ENCODE peak calls at places on chromosomes 5 and 9, in nine cellular contexts. One of them, this sample, is unnamed.

GRCh38 chr9:121455527-121456239 is 44.0 kb downstream of the GGTA1 start:
- DNase-seq in HL-60: no peak
- DNase-seq in neural crest cell: no peak
- DNase-seq in cardiac muscle cell: no peak
- DNase-seq in astrocyte of the spinal cord: no peak
- DNase-seq in HFFc6: no peak
- DNase-seq in fibroblast of mammary gland: peak; percentile 23
- DNase-seq in upper lobe of right lung: no peak
- DNase-seq in CD4-positive, alpha-beta T cell: no peak
- DNase-seq in this sample: no peak

GRCh38 chr5:79853676-79854418 is 137.2 kb downstream of the MTX3 start:
- DNase-seq in HL-60: no peak
- DNase-seq in neural crest cell: no peak
- DNase-seq in cardiac muscle cell: no peak
- DNase-seq in astrocyte of the spinal cord: no peak
- DNase-seq in HFFc6: peak; percentile 13
- DNase-seq in fibroblast of mammary gland: peak; percentile 70
- DNase-seq in upper lobe of right lung: no peak
- DNase-seq in CD4-positive, alpha-beta T cell: no peak
- DNase-seq in this sample: no peak

GRCh38 chr9:101566904-101567724 is 27.7 kb downstream of the PPP3R2 start:
- DNase-seq in HL-60: peak; percentile 16
- DNase-seq in neural crest cell: no peak
- DNase-seq in cardiac muscle cell: no peak
- DNase-seq in astrocyte of the spinal cord: peak; percentile 47
- DNase-seq in HFFc6: peak; percentile 71
- DNase-seq in fibroblast of mammary gland: peak; percentile 62
- DNase-seq in upper lobe of right lung: no peak
- DNase-seq in CD4-positive, alpha-beta T cell: peak; percentile 27
- DNase-seq in this sample: no peak

GRCh38 chr9:31799953-31800609 is 584.4 kb upstream of the ACO1 start:
- DNase-seq in HL-60: no peak
- DNase-seq in neural crest cell: no peak
- DNase-seq in cardiac muscle cell: peak; percentile 60
- DNase-seq in astrocyte of the spinal cord: peak; percentile 52
- DNase-seq in HFFc6: no peak
- DNase-seq in fibroblast of mammary gland: peak; percentile 2
- DNase-seq in upper lobe of right lung: no peak
- DNase-seq in CD4-positive, alpha-beta T cell: no peak
- DNase-seq in this sample: no peak

GRCh38 chr9:108468364-108468763 is 387.4 kb downstream of the ACTL7B start:
- DNase-seq in HL-60: peak; percentile 41
- DNase-seq in neural crest cell: peak; percentile 41
- DNase-seq in cardiac muscle cell: peak; percentile 4
- DNase-seq in astrocyte of the spinal cord: no peak
- DNase-seq in HFFc6: peak; percentile 56
- DNase-seq in fibroblast of mammary gland: peak; percentile 59
- DNase-seq in upper lobe of right lung: no peak
- DNase-seq in CD4-positive, alpha-beta T cell: no peak
- DNase-seq in this sample: no peak

GRCh38 chr9:70080481-70081119 is 37.0 kb downstream of the MAMDC2 start:
- DNase-seq in HL-60: peak; percentile 26
- DNase-seq in neural crest cell: no peak
- DNase-seq in cardiac muscle cell: no peak
- DNase-seq in astrocyte of the spinal cord: peak; percentile 83
- DNase-seq in HFFc6: peak; percentile 72
- DNase-seq in fibroblast of mammary gland: peak; percentile 95
- DNase-seq in upper lobe of right lung: no peak
- DNase-seq in CD4-positive, alpha-beta T cell: no peak
- DNase-seq in this sample: no peak

GRCh38 chr5:159017787-159018186 is 81.9 kb downstream of the EBF1 start:
- DNase-seq in HL-60: peak; percentile 62
- DNase-seq in neural crest cell: no peak
- DNase-seq in cardiac muscle cell: no peak
- DNase-seq in astrocyte of the spinal cord: peak; percentile 89
- DNase-seq in HFFc6: no peak
- DNase-seq in fibroblast of mammary gland: peak; percentile 88
- DNase-seq in upper lobe of right lung: no peak
- DNase-seq in CD4-positive, alpha-beta T cell: no peak
- DNase-seq in this sample: no peak

GRCh38 chr5:23268136-23268535 is 239.3 kb upstream of the PRDM9 start:
- DNase-seq in HL-60: no peak
- DNase-seq in neural crest cell: no peak
- DNase-seq in cardiac muscle cell: no peak
- DNase-seq in astrocyte of the spinal cord: no peak
- DNase-seq in HFFc6: no peak
- DNase-seq in fibroblast of mammary gland: peak; percentile 38
- DNase-seq in upper lobe of right lung: no peak
- DNase-seq in CD4-positive, alpha-beta T cell: no peak
- DNase-seq in this sample: no peak

GRCh38 chr5:93574041-93574938 is 6.7 kb downstream of the NR2F1-AS1 start:
- DNase-seq in HL-60: no peak
- DNase-seq in neural crest cell: no peak
- DNase-seq in cardiac muscle cell: no peak
- DNase-seq in astrocyte of the spinal cord: peak; percentile 56
- DNase-seq in HFFc6: no peak
- DNase-seq in fibroblast of mammary gland: no peak
- DNase-seq in upper lobe of right lung: no peak
- DNase-seq in CD4-positive, alpha-beta T cell: no peak
- DNase-seq in this sample: peak; percentile 25

GRCh38 chr5:20575515-20575914 is 587.5 kb upstream of the CDH18 start:
- DNase-seq in HL-60: no peak
- DNase-seq in neural crest cell: no peak
- DNase-seq in cardiac muscle cell: peak; percentile 44
- DNase-seq in astrocyte of the spinal cord: no peak
- DNase-seq in HFFc6: no peak
- DNase-seq in fibroblast of mammary gland: no peak
- DNase-seq in upper lobe of right lung: no peak
- DNase-seq in CD4-positive, alpha-beta T cell: no peak
- DNase-seq in this sample: no peak

GRCh38 chr5:96370981-96371380 is 62.1 kb downstream of the PCSK1 start:
- DNase-seq in HL-60: no peak
- DNase-seq in neural crest cell: no peak
- DNase-seq in cardiac muscle cell: no peak
- DNase-seq in astrocyte of the spinal cord: no peak
- DNase-seq in HFFc6: no peak
- DNase-seq in fibroblast of mammary gland: no peak
- DNase-seq in upper lobe of right lung: no peak
- DNase-seq in CD4-positive, alpha-beta T cell: no peak
- DNase-seq in this sample: no peak

GRCh38 chr9:38044706-38045105 is 24.3 kb downstream of the SHB start:
- DNase-seq in HL-60: no peak
- DNase-seq in neural crest cell: no peak
- DNase-seq in cardiac muscle cell: no peak
- DNase-seq in astrocyte of the spinal cord: no peak
- DNase-seq in HFFc6: no peak
- DNase-seq in fibroblast of mammary gland: no peak
- DNase-seq in upper lobe of right lung: no peak
- DNase-seq in CD4-positive, alpha-beta T cell: no peak
- DNase-seq in this sample: peak; percentile 47

GRCh38 chr5:142743677-142744441 is 26.3 kb upstream of the ARHGAP26 start:
- DNase-seq in HL-60: no peak
- DNase-seq in neural crest cell: no peak
- DNase-seq in cardiac muscle cell: no peak
- DNase-seq in astrocyte of the spinal cord: peak; percentile 22
- DNase-seq in HFFc6: no peak
- DNase-seq in fibroblast of mammary gland: peak; percentile 62
- DNase-seq in upper lobe of right lung: no peak
- DNase-seq in CD4-positive, alpha-beta T cell: no peak
- DNase-seq in this sample: no peak

GRCh38 chr9:121963542-121963995 is 129.5 kb downstream of the TTLL11 start:
- DNase-seq in HL-60: no peak
- DNase-seq in neural crest cell: no peak
- DNase-seq in cardiac muscle cell: no peak
- DNase-seq in astrocyte of the spinal cord: peak; percentile 80
- DNase-seq in HFFc6: peak; percentile 74
- DNase-seq in fibroblast of mammary gland: peak; percentile 79
- DNase-seq in upper lobe of right lung: no peak
- DNase-seq in CD4-positive, alpha-beta T cell: no peak
- DNase-seq in this sample: no peak

GRCh38 chr5:177317959-177318377 is 6.3 kb upstream of the MXD3 start:
- DNase-seq in HL-60: peak; percentile 80
- DNase-seq in neural crest cell: peak; percentile 65
- DNase-seq in cardiac muscle cell: peak; percentile 83
- DNase-seq in astrocyte of the spinal cord: peak; percentile 80
- DNase-seq in HFFc6: peak; percentile 70
- DNase-seq in fibroblast of mammary gland: peak; percentile 80
- DNase-seq in upper lobe of right lung: peak; percentile 75
- DNase-seq in CD4-positive, alpha-beta T cell: peak; percentile 73
- DNase-seq in this sample: no peak

GRCh38 chr5:151264113-151264512 is 11.1 kb downstream of the GM2A start:
- DNase-seq in HL-60: no peak
- DNase-seq in neural crest cell: no peak
- DNase-seq in cardiac muscle cell: no peak
- DNase-seq in astrocyte of the spinal cord: peak; percentile 27
- DNase-seq in HFFc6: peak; percentile 57
- DNase-seq in fibroblast of mammary gland: peak; percentile 75
- DNase-seq in upper lobe of right lung: no peak
- DNase-seq in CD4-positive, alpha-beta T cell: no peak
- DNase-seq in this sample: no peak
- TF ChIP-seq CTCF in HL-60: no peak
- TF ChIP-seq CTCF in neural crest cell: no peak
- TF ChIP-seq CTCF in cardiac muscle cell: no peak
- TF ChIP-seq CTCF in astrocyte of the spinal cord: no peak
- TF ChIP-seq CTCF in HFFc6: no peak
- TF ChIP-seq CTCF in fibroblast of mammary gland: no peak
- TF ChIP-seq CTCF in upper lobe of right lung: no peak
- TF ChIP-seq CTCF in CD4-positive, alpha-beta T cell: no peak
- TF ChIP-seq CTCF in this sample: no peak

GRCh38 chr5:136638084-136638483 is 272.7 kb upstream of the TRPC7 start:
- DNase-seq in HL-60: no peak
- DNase-seq in neural crest cell: no peak
- DNase-seq in cardiac muscle cell: no peak
- DNase-seq in astrocyte of the spinal cord: no peak
- DNase-seq in HFFc6: peak; percentile 36
- DNase-seq in fibroblast of mammary gland: no peak
- DNase-seq in upper lobe of right lung: no peak
- DNase-seq in CD4-positive, alpha-beta T cell: no peak
- DNase-seq in this sample: no peak
- TF ChIP-seq CTCF in HL-60: no peak
- TF ChIP-seq CTCF in neural crest cell: no peak
- TF ChIP-seq CTCF in cardiac muscle cell: no peak
- TF ChIP-seq CTCF in astrocyte of the spinal cord: peak; percentile 12
- TF ChIP-seq CTCF in HFFc6: peak; percentile 66
- TF ChIP-seq CTCF in fibroblast of mammary gland: peak; percentile 1
- TF ChIP-seq CTCF in upper lobe of right lung: no peak
- TF ChIP-seq CTCF in CD4-positive, alpha-beta T cell: no peak
- TF ChIP-seq CTCF in this sample: peak; percentile 32

GRCh38 chr9:134291452-134291881 is 34.8 kb upstream of the RXRA start:
- DNase-seq in HL-60: no peak
- DNase-seq in neural crest cell: no peak
- DNase-seq in cardiac muscle cell: no peak
- DNase-seq in astrocyte of the spinal cord: no peak
- DNase-seq in HFFc6: no peak
- DNase-seq in fibroblast of mammary gland: no peak
- DNase-seq in upper lobe of right lung: no peak
- DNase-seq in CD4-positive, alpha-beta T cell: no peak
- DNase-seq in this sample: no peak

GRCh38 chr9:134291961-134292871 is 34.0 kb upstream of the RXRA start:
- DNase-seq in HL-60: no peak
- DNase-seq in neural crest cell: no peak
- DNase-seq in cardiac muscle cell: no peak
- DNase-seq in astrocyte of the spinal cord: no peak
- DNase-seq in HFFc6: no peak
- DNase-seq in fibroblast of mammary gland: no peak
- DNase-seq in upper lobe of right lung: no peak
- DNase-seq in CD4-positive, alpha-beta T cell: no peak
- DNase-seq in this sample: peak; percentile 92

GRCh38 chr9:134293576-134294227 is 32.6 kb upstream of the RXRA start:
- DNase-seq in HL-60: no peak
- DNase-seq in neural crest cell: no peak
- DNase-seq in cardiac muscle cell: no peak
- DNase-seq in astrocyte of the spinal cord: no peak
- DNase-seq in HFFc6: no peak
- DNase-seq in fibroblast of mammary gland: peak; percentile 8
- DNase-seq in upper lobe of right lung: no peak
- DNase-seq in CD4-positive, alpha-beta T cell: no peak
- DNase-seq in this sample: peak; percentile 51

GRCh38 chr9:134294228-134295071 is 31.8 kb upstream of the RXRA start:
- DNase-seq in HL-60: no peak
- DNase-seq in neural crest cell: no peak
- DNase-seq in cardiac muscle cell: no peak
- DNase-seq in astrocyte of the spinal cord: no peak
- DNase-seq in HFFc6: no peak
- DNase-seq in fibroblast of mammary gland: peak; percentile 4
- DNase-seq in upper lobe of right lung: no peak
- DNase-seq in CD4-positive, alpha-beta T cell: no peak
- DNase-seq in this sample: peak; percentile 77

GRCh38 chr9:134293031-134293521 is 33.2 kb upstream of the RXRA start:
- DNase-seq in HL-60: no peak
- DNase-seq in neural crest cell: no peak
- DNase-seq in cardiac muscle cell: no peak
- DNase-seq in astrocyte of the spinal cord: no peak
- DNase-seq in HFFc6: no peak
- DNase-seq in fibroblast of mammary gland: no peak
- DNase-seq in upper lobe of right lung: no peak
- DNase-seq in CD4-positive, alpha-beta T cell: no peak
- DNase-seq in this sample: peak; percentile 76
- TF ChIP-seq CTCF in HL-60: no peak
- TF ChIP-seq CTCF in neural crest cell: no peak
- TF ChIP-seq CTCF in cardiac muscle cell: no peak
- TF ChIP-seq CTCF in astrocyte of the spinal cord: no peak
- TF ChIP-seq CTCF in HFFc6: no peak
- TF ChIP-seq CTCF in fibroblast of mammary gland: no peak
- TF ChIP-seq CTCF in upper lobe of right lung: no peak
- TF ChIP-seq CTCF in CD4-positive, alpha-beta T cell: no peak
- TF ChIP-seq CTCF in this sample: no peak

GRCh38 chr5:981466-981865 is 27.1 kb upstream of the NKD2 start:
- DNase-seq in HL-60: no peak
- DNase-seq in neural crest cell: no peak
- DNase-seq in cardiac muscle cell: no peak
- DNase-seq in astrocyte of the spinal cord: no peak
- DNase-seq in HFFc6: no peak
- DNase-seq in fibroblast of mammary gland: no peak
- DNase-seq in upper lobe of right lung: no peak
- DNase-seq in CD4-positive, alpha-beta T cell: no peak
- DNase-seq in this sample: no peak

GRCh38 chr5:983238-983524 is 25.4 kb upstream of the NKD2 start:
- DNase-seq in HL-60: no peak
- DNase-seq in neural crest cell: no peak
- DNase-seq in cardiac muscle cell: no peak
- DNase-seq in astrocyte of the spinal cord: no peak
- DNase-seq in HFFc6: no peak
- DNase-seq in fibroblast of mammary gland: no peak
- DNase-seq in upper lobe of right lung: no peak
- DNase-seq in CD4-positive, alpha-beta T cell: no peak
- DNase-seq in this sample: peak; percentile 85

GRCh38 chr5:980941-981340 is 27.7 kb upstream of the NKD2 start:
- DNase-seq in HL-60: no peak
- DNase-seq in neural crest cell: no peak
- DNase-seq in cardiac muscle cell: no peak
- DNase-seq in astrocyte of the spinal cord: no peak
- DNase-seq in HFFc6: no peak
- DNase-seq in fibroblast of mammary gland: no peak
- DNase-seq in upper lobe of right lung: no peak
- DNase-seq in CD4-positive, alpha-beta T cell: no peak
- DNase-seq in this sample: no peak

GRCh38 chr5:983568-983967 is 25.0 kb upstream of the NKD2 start:
- DNase-seq in HL-60: no peak
- DNase-seq in neural crest cell: no peak
- DNase-seq in cardiac muscle cell: no peak
- DNase-seq in astrocyte of the spinal cord: no peak
- DNase-seq in HFFc6: no peak
- DNase-seq in fibroblast of mammary gland: no peak
- DNase-seq in upper lobe of right lung: no peak
- DNase-seq in CD4-positive, alpha-beta T cell: no peak
- DNase-seq in this sample: no peak

GRCh38 chr5:982377-983237 is 26.0 kb upstream of the NKD2 start:
- DNase-seq in HL-60: no peak
- DNase-seq in neural crest cell: peak; percentile 38
- DNase-seq in cardiac muscle cell: no peak
- DNase-seq in astrocyte of the spinal cord: no peak
- DNase-seq in HFFc6: no peak
- DNase-seq in fibroblast of mammary gland: no peak
- DNase-seq in upper lobe of right lung: no peak
- DNase-seq in CD4-positive, alpha-beta T cell: no peak
- DNase-seq in this sample: no peak
- TF ChIP-seq CTCF in HL-60: no peak
- TF ChIP-seq CTCF in neural crest cell: peak; percentile 50
- TF ChIP-seq CTCF in cardiac muscle cell: peak; percentile 39
- TF ChIP-seq CTCF in astrocyte of the spinal cord: peak; percentile 13
- TF ChIP-seq CTCF in HFFc6: peak; percentile 70
- TF ChIP-seq CTCF in fibroblast of mammary gland: no peak
- TF ChIP-seq CTCF in upper lobe of right lung: no peak
- TF ChIP-seq CTCF in CD4-positive, alpha-beta T cell: no peak
- TF ChIP-seq CTCF in this sample: peak; percentile 32

This sample was measured in chondrocyte.